ENCODE peak calls at places on chromosomes 6 and 20, in six cellular contexts. One of them, this sample, is unnamed.

GRCh38 chr6:124535746-124536145 is 426.5 kb upstream of the RNF217 start:
- DNase-seq in NCI-H1092 treated with DMSO at 0.1 percent for 48 hours: no peak
- DNase-seq in HFFc6: no peak
- DNase-seq in AML-193: no peak
- DNase-seq in AG04450: no peak
- DNase-seq in epithelial cell of prostate: no peak
- DNase-seq in this sample: no peak

GRCh38 chr20:19017104-19017690 is 195.2 kb upstream of the SLC24A3 start:
- DNase-seq in AG04450: no peak
- DNase-seq in NCI-H1092 treated with DMSO at 0.1 percent for 48 hours: no peak
- DNase-seq in HFFc6: no peak
- DNase-seq in epithelial cell of prostate: no peak
- DNase-seq in AML-193: no peak
- DNase-seq in this sample: no peak

GRCh38 chr6:37988696-37989095 is 169.2 kb downstream of the ZFAND3 start:
- DNase-seq in AML-193: no peak
- DNase-seq in AG04450: no peak
- DNase-seq in HFFc6: peak
- DNase-seq in NCI-H1092 treated with DMSO at 0.1 percent for 48 hours: no peak
- DNase-seq in epithelial cell of prostate: no peak
- DNase-seq in this sample: no peak

GRCh38 chr6:118535176-118535844 is 12.8 kb upstream of the PLN start:
- DNase-seq in AG04450: no peak
- DNase-seq in AML-193: no peak
- DNase-seq in NCI-H1092 treated with DMSO at 0.1 percent for 48 hours: no peak
- DNase-seq in HFFc6: no peak
- DNase-seq in epithelial cell of prostate: no peak
- DNase-seq in this sample: no peak

GRCh38 chr6:169802790-169803189 is 51.4 kb downstream of the ERMARD start:
- DNase-seq in NCI-H1092 treated with DMSO at 0.1 percent for 48 hours: no peak
- DNase-seq in epithelial cell of prostate: no peak
- DNase-seq in AML-193: no peak
- DNase-seq in AG04450: no peak
- DNase-seq in HFFc6: no peak
- DNase-seq in this sample: no peak

GRCh38 chr20:51752343-51752951 is 15.7 kb downstream of the ATP9A start:
- DNase-seq in HFFc6: peak
- DNase-seq in NCI-H1092 treated with DMSO at 0.1 percent for 48 hours: no peak
- DNase-seq in AG04450: peak
- DNase-seq in epithelial cell of prostate: peak
- DNase-seq in AML-193: no peak
- DNase-seq in this sample: peak

GRCh38 chr6:116436586-116436985 is 24.6 kb upstream of the CALHM6 start:
- DNase-seq in AML-193: no peak
- DNase-seq in AG04450: no peak
- DNase-seq in NCI-H1092 treated with DMSO at 0.1 percent for 48 hours: no peak
- DNase-seq in epithelial cell of prostate: no peak
- DNase-seq in HFFc6: no peak
- DNase-seq in this sample: no peak

GRCh38 chr20:36093804-36094145 is 60.8 kb upstream of the EPB41L1 start:
- DNase-seq in NCI-H1092 treated with DMSO at 0.1 percent for 48 hours: no peak
- DNase-seq in AG04450: no peak
- DNase-seq in AML-193: no peak
- DNase-seq in epithelial cell of prostate: no peak
- DNase-seq in HFFc6: no peak
- DNase-seq in this sample: no peak

GRCh38 chr6:1379026-1379809 is 10.2 kb upstream of the FOXF2 start:
- DNase-seq in HFFc6: no peak
- DNase-seq in NCI-H1092 treated with DMSO at 0.1 percent for 48 hours: no peak
- DNase-seq in epithelial cell of prostate: no peak
- DNase-seq in AML-193: no peak
- DNase-seq in AG04450: no peak
- DNase-seq in this sample: no peak

GRCh38 chr20:47622118-47622665 is 120.5 kb downstream of the NCOA3 start:
- DNase-seq in AML-193: no peak
- DNase-seq in NCI-H1092 treated with DMSO at 0.1 percent for 48 hours: no peak
- DNase-seq in AG04450: no peak
- DNase-seq in HFFc6: no peak
- DNase-seq in epithelial cell of prostate: no peak
- DNase-seq in this sample: no peak

GRCh38 chr6:18405477-18406293 is 18.5 kb downstream of the RNF144B start:
- DNase-seq in AML-193: no peak
- DNase-seq in HFFc6: peak
- DNase-seq in AG04450: peak
- DNase-seq in NCI-H1092 treated with DMSO at 0.1 percent for 48 hours: no peak
- DNase-seq in epithelial cell of prostate: peak
- DNase-seq in this sample: peak

GRCh38 chr6:5992551-5993225 is 14.0 kb downstream of the NRN1 start:
- DNase-seq in epithelial cell of prostate: no peak
- DNase-seq in HFFc6: no peak
- DNase-seq in AG04450: no peak
- DNase-seq in NCI-H1092 treated with DMSO at 0.1 percent for 48 hours: no peak
- DNase-seq in AML-193: no peak
- DNase-seq in this sample: no peak

GRCh38 chr20:15528386-15529111 is 1044.7 kb downstream of the KIF16B start:
- DNase-seq in NCI-H1092 treated with DMSO at 0.1 percent for 48 hours: no peak
- DNase-seq in AML-193: no peak
- DNase-seq in epithelial cell of prostate: no peak
- DNase-seq in HFFc6: no peak
- DNase-seq in AG04450: no peak
- DNase-seq in this sample: no peak

GRCh38 chr20:5770240-5770986 is 20.2 kb downstream of the SHLD1 start:
- DNase-seq in HFFc6: no peak
- DNase-seq in AG04450: no peak
- DNase-seq in NCI-H1092 treated with DMSO at 0.1 percent for 48 hours: no peak
- DNase-seq in AML-193: peak
- DNase-seq in epithelial cell of prostate: no peak
- DNase-seq in this sample: no peak

GRCh38 chr6:157629220-157629619 is 193.8 kb upstream of the SNX9 start:
- DNase-seq in AML-193: no peak
- DNase-seq in AG04450: no peak
- DNase-seq in NCI-H1092 treated with DMSO at 0.1 percent for 48 hours: no peak
- DNase-seq in HFFc6: no peak
- DNase-seq in epithelial cell of prostate: no peak
- DNase-seq in this sample: no peak

GRCh38 chr20:31472395-31473330 is 2.3 kb downstream of the DEFB124 start:
- DNase-seq in AML-193: no peak
- DNase-seq in NCI-H1092 treated with DMSO at 0.1 percent for 48 hours: no peak
- DNase-seq in AG04450: no peak
- DNase-seq in HFFc6: no peak
- DNase-seq in epithelial cell of prostate: no peak
- DNase-seq in this sample: no peak

GRCh38 chr20:46022411-46023147 is 6.4 kb upstream of the SLC12A5 start:
- DNase-seq in AG04450: no peak
- DNase-seq in HFFc6: peak
- DNase-seq in NCI-H1092 treated with DMSO at 0.1 percent for 48 hours: peak
- DNase-seq in AML-193: peak
- DNase-seq in epithelial cell of prostate: no peak
- DNase-seq in this sample: no peak

GRCh38 chr6:163405412-163406309 is 8.9 kb upstream of the QKI start:
- DNase-seq in AML-193: peak
- DNase-seq in epithelial cell of prostate: no peak
- DNase-seq in AG04450: no peak
- DNase-seq in HFFc6: no peak
- DNase-seq in NCI-H1092 treated with DMSO at 0.1 percent for 48 hours: no peak
- DNase-seq in this sample: no peak

GRCh38 chr6:83270971-83271714 is 78.0 kb downstream of the RWDD2A start:
- DNase-seq in NCI-H1092 treated with DMSO at 0.1 percent for 48 hours: no peak
- DNase-seq in epithelial cell of prostate: peak
- DNase-seq in AML-193: no peak
- DNase-seq in HFFc6: peak
- DNase-seq in AG04450: peak
- DNase-seq in this sample: peak

GRCh38 chr6:52125572-52125971 is 38.2 kb upstream of the PKHD1 start:
- DNase-seq in HFFc6: no peak
- DNase-seq in epithelial cell of prostate: no peak
- DNase-seq in AG04450: no peak
- DNase-seq in AML-193: no peak
- DNase-seq in NCI-H1092 treated with DMSO at 0.1 percent for 48 hours: no peak
- DNase-seq in this sample: no peak

GRCh38 chr20:37920270-37920669 is 17.3 kb downstream of the VSTM2L start:
- DNase-seq in NCI-H1092 treated with DMSO at 0.1 percent for 48 hours: no peak
- DNase-seq in AG04450: no peak
- DNase-seq in AML-193: no peak
- DNase-seq in HFFc6: no peak
- DNase-seq in epithelial cell of prostate: no peak
- DNase-seq in this sample: no peak

GRCh38 chr6:44667668-44668390 is 280.3 kb downstream of the CDC5L start:
- DNase-seq in epithelial cell of prostate: no peak
- DNase-seq in NCI-H1092 treated with DMSO at 0.1 percent for 48 hours: no peak
- DNase-seq in AG04450: no peak
- DNase-seq in AML-193: no peak
- DNase-seq in HFFc6: no peak
- DNase-seq in this sample: no peak

GRCh38 chr20:43942213-43942590 is 27.6 kb downstream of the TOX2 start:
- DNase-seq in HFFc6: no peak
- DNase-seq in NCI-H1092 treated with DMSO at 0.1 percent for 48 hours: no peak
- DNase-seq in AG04450: no peak
- DNase-seq in epithelial cell of prostate: no peak
- DNase-seq in AML-193: no peak
- DNase-seq in this sample: no peak

GRCh38 chr6:104597541-104598050 is 262.1 kb downstream of the HACE1 start:
- DNase-seq in epithelial cell of prostate: no peak
- DNase-seq in HFFc6: no peak
- DNase-seq in AML-193: no peak
- DNase-seq in AG04450: no peak
- DNase-seq in NCI-H1092 treated with DMSO at 0.1 percent for 48 hours: no peak
- DNase-seq in this sample: no peak

GRCh38 chr6:67736161-67736560 is 898.9 kb upstream of the ADGRB3 start:
- DNase-seq in HFFc6: no peak
- DNase-seq in AML-193: no peak
- DNase-seq in AG04450: no peak
- DNase-seq in epithelial cell of prostate: no peak
- DNase-seq in NCI-H1092 treated with DMSO at 0.1 percent for 48 hours: no peak
- DNase-seq in this sample: no peak

GRCh38 chr6:154683756-154684523 is 49.3 kb upstream of the SCAF8 start:
- DNase-seq in AG04450: no peak
- DNase-seq in AML-193: peak
- DNase-seq in HFFc6: peak
- DNase-seq in epithelial cell of prostate: no peak
- DNase-seq in NCI-H1092 treated with DMSO at 0.1 percent for 48 hours: no peak
- DNase-seq in this sample: no peak

GRCh38 chr6:105560611-105561066 is 157.8 kb upstream of the PREP start:
- DNase-seq in HFFc6: peak
- DNase-seq in AG04450: no peak
- DNase-seq in epithelial cell of prostate: peak
- DNase-seq in AML-193: no peak
- DNase-seq in NCI-H1092 treated with DMSO at 0.1 percent for 48 hours: no peak
- DNase-seq in this sample: no peak

This sample was measured in GM04504.